ENCODE peak calls at places on chromosomes 4 and X, in five cellular contexts. U is AG08396; O is GM13977; L is retina; N is activated CD8-positive, alpha-beta memory T cell treated with anti-CD3 and anti-CD28 coated beads, Interleukin-2, amount 50 U/mL, for 48 hours. A is an unnamed sample.

GRCh38 chr4:106585920-106586349 is 217.4 kb upstream of the GIMD1 start:
- DNase-seq in U (no peak), O (no peak), L (no peak), N (no peak), A (no peak)

GRCh38 chr4:75054089-75054488 is 121.2 kb downstream of the PARM1 start:
- DNase-seq in U (no peak), O (no peak), L (no peak), N (no peak), A (no peak)

GRCh38 chr4:98421106-98421505 is 159.9 kb downstream of the RAP1GDS1 start:
- DNase-seq in U (no peak), O (no peak), L (no peak), N (no peak), A (peak)

GRCh38 chr4:88792821-88793220 is 95.2 kb upstream of the NAP1L5 start:
- DNase-seq in U (no peak), O (no peak), L (no peak), N (no peak), A (no peak)

GRCh38 chrX:121987163-121987562 is 939.8 kb downstream of the GLUD2 start:
- DNase-seq in U (no peak), O (no peak), L (no peak), N (no peak), A (no peak)

GRCh38 chrX:54085666-54086065 is 41.4 kb upstream of the PHF8 start:
- DNase-seq in U (no peak), O (no peak), L (no peak), N (no peak), A (no peak)

GRCh38 chr4:142516686-142517145 is 329.4 kb downstream of the INPP4B start:
- DNase-seq in U (peak), O (no peak), L (peak), N (no peak), A (no peak)

GRCh38 chrX:13899607-13900006 is 82.7 kb upstream of the GPM6B start:
- DNase-seq in U (peak), O (no peak), L (no peak), N (no peak), A (no peak)

GRCh38 chrX:155027509-155028066 is 944 bp downstream of the FUNDC2 start:
- DNase-seq in U (peak), O (no peak), L (peak), N (no peak), A (peak)

GRCh38 chr4:44629280-44629866 is 22.1 kb downstream of the YIPF7 start:
- DNase-seq in U (peak), O (peak), L (peak), N (no peak), A (peak)

GRCh38 chr4:72568959-72569718 is at the start of gene ADAMTS3:
- DNase-seq in U (peak), O (peak), L (peak), N (no peak), A (peak)

A was measured in left kidney.